ENCODE peak calls at places on chromosomes 4 and X, in nine cellular contexts. W, H, K, X, Z, T, U, D and G are unnamed samples.

GRCh38 chr4:113476800-113477199 is 284.7 kb downstream of the CAMK2D start:
- DNase-seq in U (no peak), K (no peak), W (no peak), D (no peak), Z (no peak), T (no peak), X (no peak), H (no peak), G (no peak)

GRCh38 chr4:102492531-102493241 is 8.5 kb upstream of the NFKB1 start:
- DNase-seq in D (no peak), X (no peak), W (no peak), U (no peak), T (no peak), H (no peak), Z (no peak), K (no peak), G (no peak)

GRCh38 chr4:166064706-166065105 is 191.7 kb downstream of the TLL1 start:
- DNase-seq in U (no peak), K (no peak), T (no peak), D (no peak), H (no peak), W (no peak), X (no peak), Z (no peak), G (no peak)

GRCh38 chrX:20361081-20361889 is 94.6 kb upstream of the RPS6KA3 start:
- DNase-seq in T (no peak), W (no peak), K (no peak), D (no peak), U (no peak), X (peak; percentile 14), Z (no peak), H (no peak), G (no peak)

GRCh38 chrX:130173190-130173895 is 1.6 kb downstream of the RAB33A start:
- DNase-seq in U (no peak), Z (no peak), K (no peak), W (peak; percentile 77), H (peak; percentile 38), T (no peak), X (peak; percentile 72), D (no peak), G (peak; percentile 73)

GRCh38 chr4:107156443-107156842 is 120.3 kb upstream of the DKK2 start:
- DNase-seq in D (no peak), U (no peak), Z (no peak), K (no peak), T (no peak), X (no peak), H (no peak), W (no peak), G (no peak)

GRCh38 chr4:53941331-53941730 is 123.1 kb downstream of the CHIC2 start:
- DNase-seq in D (no peak), K (no peak), Z (no peak), H (no peak), X (no peak), W (no peak), T (no peak), U (no peak), G (no peak)

GRCh38 chr4:1393866-1394265 is 12.4 kb downstream of the NKX1-1 start:
- DNase-seq in H (no peak), U (no peak), W (no peak), X (no peak), D (no peak), Z (no peak), K (peak; percentile 38), T (no peak), G (no peak)

GRCh38 chr4:27305246-27305645 is 444.6 kb downstream of the STIM2 start:
- DNase-seq in H (no peak), W (no peak), T (no peak), D (no peak), X (no peak), U (no peak), Z (no peak), K (no peak), G (no peak)

GRCh38 chr4:87497586-87497985 is 31.6 kb downstream of the SPARCL1 start:
- DNase-seq in T (no peak), Z (no peak), W (no peak), K (no peak), X (no peak), D (no peak), U (no peak), H (no peak), G (no peak)

GRCh38 chr4:152434011-152434410 is 101.9 kb downstream of the FBXW7 start:
- DNase-seq in X (no peak), H (no peak), Z (no peak), U (no peak), K (no peak), T (no peak), W (no peak), D (no peak), G (no peak)

GRCh38 chr4:152437561-152437960 is 98.3 kb downstream of the FBXW7 start:
- DNase-seq in K (no peak), H (no peak), X (no peak), Z (no peak), U (no peak), T (no peak), W (no peak), D (no peak), G (no peak)

GRCh38 chr4:152431287-152431686 is 104.6 kb downstream of the FBXW7 start:
- DNase-seq in U (no peak), Z (no peak), H (no peak), X (no peak), D (no peak), W (no peak), K (no peak), T (no peak), G (no peak)

GRCh38 chr4:152431784-152432183 is 104.1 kb downstream of the FBXW7 start:
- DNase-seq in U (no peak), D (no peak), H (no peak), T (no peak), X (no peak), W (no peak), Z (no peak), K (no peak), G (no peak)

DNA sequence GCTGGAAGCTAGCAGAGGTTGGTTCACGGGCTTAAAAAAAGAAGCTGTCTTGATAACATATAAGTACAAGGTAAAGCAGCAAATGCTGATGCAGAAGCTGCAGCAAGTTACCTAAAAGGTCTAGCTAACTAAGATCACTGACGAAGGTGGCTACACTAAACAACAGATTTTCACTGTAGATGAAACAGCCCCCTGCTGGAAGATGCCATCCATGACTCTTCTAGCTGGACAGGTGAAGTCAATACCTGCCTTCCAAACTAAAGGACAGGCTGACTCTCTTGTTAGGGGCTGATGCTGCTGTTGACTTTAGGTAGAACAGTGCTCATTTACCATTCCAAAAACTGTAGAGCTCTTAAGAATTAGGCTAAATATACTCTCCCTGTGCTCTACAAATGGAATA is 99.5 kb downstream of the FBXW7 start:
- DNase-seq in W (no peak), D (no peak), X (no peak), Z (no peak), U (no peak), K (no peak), T (no peak), H (no peak), G (no peak)
- TF ChIP-seq CTCF in W (no peak), D (no peak), X (no peak), Z (peak; percentile 25), U (no peak), K (no peak), T (no peak), H (no peak), G (no peak)

GRCh38 chrX:48891402-48892288 is 5.9 kb downstream of the TIMM17B start:
- DNase-seq in T (peak; percentile 95), Z (peak; percentile 61), D (peak; percentile 62), W (peak; percentile 88), X (peak; percentile 72), K (peak; percentile 93), H (peak; percentile 40), U (peak; percentile 91), G (peak; percentile 72)
- TF ChIP-seq CTCF in T (peak; percentile 40), Z (peak; percentile 62), D (peak; percentile 49), W (no peak), X (peak; percentile 66), K (peak; percentile 19), H (peak; percentile 28), U (peak; percentile 52), G (peak; percentile 54)

DNA sequence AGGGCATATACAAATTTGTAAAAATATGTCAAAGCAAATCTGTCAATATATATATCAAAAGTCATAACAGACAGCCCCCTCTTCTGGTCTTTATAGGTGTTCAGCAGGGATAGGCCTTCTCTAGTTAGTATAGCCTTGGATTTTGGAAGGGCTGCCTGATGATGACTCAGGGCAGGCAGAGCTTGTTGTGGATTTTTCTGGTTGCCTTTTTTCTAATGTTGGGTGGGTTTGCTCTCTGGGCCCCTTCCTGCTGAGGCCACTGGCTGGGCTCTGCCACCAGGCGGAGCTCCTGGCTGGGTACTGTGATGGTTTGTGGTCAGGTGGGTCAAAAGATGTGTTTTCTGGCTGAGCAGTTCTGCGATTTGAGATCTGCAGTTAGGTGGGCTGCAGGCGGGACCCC is 294.2 kb downstream of the GRIA2 start:
- DNase-seq in K (no peak), U (peak; percentile 19), W (no peak), Z (no peak), T (no peak), D (no peak), X (no peak), H (no peak), G (no peak)
- TF ChIP-seq CTCF in K (no peak), U (peak; percentile 52), W (no peak), Z (peak; percentile 40), T (no peak), D (peak; percentile 29), X (peak; percentile 45), H (no peak), G (peak; percentile 23)

DNA sequence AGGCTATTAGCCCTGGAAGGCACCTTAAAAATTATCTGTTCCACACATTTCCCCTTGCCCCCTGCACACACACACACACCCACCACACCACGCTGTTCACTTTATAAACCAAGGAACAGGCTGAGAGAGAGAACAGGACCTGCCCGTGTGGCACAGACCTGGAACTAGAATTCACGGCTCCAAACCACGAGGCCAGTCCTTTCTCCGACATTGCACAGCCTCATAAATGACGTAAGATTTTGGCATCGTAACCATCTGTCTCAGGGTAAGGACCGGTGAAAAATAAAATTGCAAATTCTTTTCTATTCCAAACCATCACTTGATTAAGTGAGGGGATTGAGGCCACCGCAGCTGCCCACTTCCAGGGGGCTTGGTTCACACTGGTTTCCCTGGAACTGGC is 330.3 kb downstream of the BCOR start:
- DNase-seq in W (no peak), H (no peak), D (no peak), U (no peak), Z (no peak), K (no peak), X (no peak), T (no peak), G (no peak)
- TF ChIP-seq CTCF in W (no peak), H (no peak), D (no peak), U (no peak), Z (no peak), K (no peak), X (no peak), T (no peak), G (no peak)